ENCODE peak calls at places on chromosomes 4 and X, in eight cellular contexts. One of them, this sample, is unnamed. For H3K9me3, the result is how much of the 10 kb centered on the place peaks cover.

GRCh38 chr4:28883211-28883610 is 1837.0 kb upstream of the PCDH7 start:
- DNase-seq in spleen: no peak
- DNase-seq in CD4-positive, alpha-beta T cell: no peak
- DNase-seq in Karpas-422: no peak
- DNase-seq in thoracic aorta: no peak
- DNase-seq in hepatocyte: no peak
- DNase-seq in uterus: no peak
- DNase-seq in endothelial cell of umbilical vein: no peak
- DNase-seq in this sample: no peak

GRCh38 chrX:16140983-16141382 is 17.6 kb downstream of the GRPR start:
- DNase-seq in spleen: no peak
- DNase-seq in CD4-positive, alpha-beta T cell: no peak
- DNase-seq in Karpas-422: no peak
- DNase-seq in thoracic aorta: no peak
- DNase-seq in hepatocyte: no peak
- DNase-seq in uterus: no peak
- DNase-seq in endothelial cell of umbilical vein: no peak
- DNase-seq in this sample: no peak

GRCh38 chrX:15143050-15143824 is 126.6 kb downstream of the ASB9 start:
- DNase-seq in spleen: peak
- DNase-seq in CD4-positive, alpha-beta T cell: peak
- DNase-seq in Karpas-422: peak
- DNase-seq in thoracic aorta: no peak
- DNase-seq in hepatocyte: peak
- DNase-seq in uterus: peak
- DNase-seq in endothelial cell of umbilical vein: peak
- DNase-seq in this sample: no peak

GRCh38 chr4:102678107-102678506 is 82.7 kb downstream of the MANBA start:
- DNase-seq in spleen: no peak
- DNase-seq in CD4-positive, alpha-beta T cell: no peak
- DNase-seq in Karpas-422: no peak
- DNase-seq in thoracic aorta: no peak
- DNase-seq in hepatocyte: peak
- DNase-seq in uterus: no peak
- DNase-seq in endothelial cell of umbilical vein: no peak
- DNase-seq in this sample: no peak

GRCh38 chr4:138561906-138562305 is 319.8 kb upstream of the SLC7A11 start:
- DNase-seq in spleen: no peak
- DNase-seq in CD4-positive, alpha-beta T cell: no peak
- DNase-seq in Karpas-422: no peak
- DNase-seq in thoracic aorta: no peak
- DNase-seq in hepatocyte: no peak
- DNase-seq in uterus: no peak
- DNase-seq in endothelial cell of umbilical vein: peak
- DNase-seq in this sample: no peak

GRCh38 chr4:1509366-1509765 is 103.1 kb upstream of the NKX1-1 start:
- DNase-seq in spleen: no peak
- DNase-seq in CD4-positive, alpha-beta T cell: no peak
- DNase-seq in Karpas-422: no peak
- DNase-seq in thoracic aorta: no peak
- DNase-seq in hepatocyte: no peak
- DNase-seq in uterus: no peak
- DNase-seq in endothelial cell of umbilical vein: no peak
- DNase-seq in this sample: no peak

GRCh38 chr4:6180841-6181631 is 19.3 kb downstream of the JAKMIP1 start:
- DNase-seq in spleen: no peak
- DNase-seq in CD4-positive, alpha-beta T cell: no peak
- DNase-seq in Karpas-422: no peak
- DNase-seq in thoracic aorta: no peak
- DNase-seq in hepatocyte: no peak
- DNase-seq in uterus: no peak
- DNase-seq in endothelial cell of umbilical vein: no peak
- DNase-seq in this sample: no peak

GRCh38 chr4:138113819-138114415 is 128.2 kb downstream of the SLC7A11 start:
- DNase-seq in spleen: no peak
- DNase-seq in CD4-positive, alpha-beta T cell: no peak
- DNase-seq in Karpas-422: no peak
- DNase-seq in thoracic aorta: no peak
- DNase-seq in hepatocyte: no peak
- DNase-seq in uterus: no peak
- DNase-seq in endothelial cell of umbilical vein: peak
- DNase-seq in this sample: no peak

GRCh38 chr4:10144971-10145370 is 28.4 kb upstream of the WDR1 start:
- DNase-seq in spleen: no peak
- DNase-seq in CD4-positive, alpha-beta T cell: no peak
- DNase-seq in Karpas-422: no peak
- DNase-seq in thoracic aorta: no peak
- DNase-seq in hepatocyte: no peak
- DNase-seq in uterus: no peak
- DNase-seq in endothelial cell of umbilical vein: no peak
- DNase-seq in this sample: no peak

GRCh38 chr4:88177981-88178632 is 19.7 kb upstream of the ABCG2 start:
- DNase-seq in spleen: no peak
- DNase-seq in CD4-positive, alpha-beta T cell: no peak
- DNase-seq in Karpas-422: no peak
- DNase-seq in thoracic aorta: no peak
- DNase-seq in hepatocyte: peak
- DNase-seq in uterus: no peak
- DNase-seq in endothelial cell of umbilical vein: peak
- DNase-seq in this sample: no peak

GRCh38 chr4:105966046-105966445 is 70.8 kb downstream of the NPNT start:
- DNase-seq in spleen: no peak
- DNase-seq in CD4-positive, alpha-beta T cell: no peak
- DNase-seq in Karpas-422: no peak
- DNase-seq in thoracic aorta: no peak
- DNase-seq in hepatocyte: peak
- DNase-seq in uterus: no peak
- DNase-seq in endothelial cell of umbilical vein: peak
- DNase-seq in this sample: no peak

GRCh38 chr4:87038837-87039715 is 104.3 kb downstream of the AFF1 start:
- DNase-seq in spleen: no peak
- DNase-seq in CD4-positive, alpha-beta T cell: no peak
- DNase-seq in Karpas-422: no peak
- DNase-seq in thoracic aorta: peak
- DNase-seq in hepatocyte: peak
- DNase-seq in uterus: peak
- DNase-seq in endothelial cell of umbilical vein: peak
- DNase-seq in this sample: no peak

GRCh38 chrX:120741452-120741851 is 111.6 kb upstream of the C1GALT1C1 start:
- DNase-seq in spleen: no peak
- DNase-seq in CD4-positive, alpha-beta T cell: no peak
- DNase-seq in Karpas-422: no peak
- DNase-seq in thoracic aorta: no peak
- DNase-seq in hepatocyte: no peak
- DNase-seq in uterus: no peak
- DNase-seq in endothelial cell of umbilical vein: no peak
- DNase-seq in this sample: no peak

GRCh38 chr4:174930895-174931294 is 12.7 kb downstream of the ADAM29 start:
- DNase-seq in spleen: no peak
- DNase-seq in CD4-positive, alpha-beta T cell: no peak
- DNase-seq in Karpas-422: no peak
- DNase-seq in thoracic aorta: no peak
- DNase-seq in hepatocyte: no peak
- DNase-seq in uterus: no peak
- DNase-seq in endothelial cell of umbilical vein: no peak
- DNase-seq in this sample: no peak

GRCh38 chr4:47990145-47990544 is 26.3 kb downstream of the CNGA1 start:
- DNase-seq in spleen: no peak
- DNase-seq in CD4-positive, alpha-beta T cell: no peak
- DNase-seq in Karpas-422: no peak
- DNase-seq in thoracic aorta: no peak
- DNase-seq in hepatocyte: no peak
- DNase-seq in uterus: no peak
- DNase-seq in endothelial cell of umbilical vein: no peak
- DNase-seq in this sample: no peak

GRCh38 chr4:95838192-95838591 is 1.7 kb upstream of the PDHA2 start:
- DNase-seq in spleen: no peak
- DNase-seq in CD4-positive, alpha-beta T cell: no peak
- DNase-seq in Karpas-422: no peak
- DNase-seq in thoracic aorta: no peak
- DNase-seq in hepatocyte: no peak
- DNase-seq in uterus: no peak
- DNase-seq in endothelial cell of umbilical vein: no peak
- DNase-seq in this sample: no peak

GRCh38 chr4:100641326-100641725 is 123.5 kb upstream of the EMCN start:
- DNase-seq in spleen: no peak
- DNase-seq in CD4-positive, alpha-beta T cell: no peak
- DNase-seq in Karpas-422: no peak
- DNase-seq in thoracic aorta: no peak
- DNase-seq in hepatocyte: no peak
- DNase-seq in uterus: no peak
- DNase-seq in endothelial cell of umbilical vein: peak
- DNase-seq in this sample: no peak

GRCh38 chr4:19961092-19961491 is 290.6 kb upstream of the SLIT2 start:
- DNase-seq in spleen: no peak
- DNase-seq in CD4-positive, alpha-beta T cell: no peak
- DNase-seq in Karpas-422: no peak
- DNase-seq in thoracic aorta: no peak
- DNase-seq in hepatocyte: no peak
- DNase-seq in uterus: no peak
- DNase-seq in endothelial cell of umbilical vein: no peak
- DNase-seq in this sample: no peak

DNA sequence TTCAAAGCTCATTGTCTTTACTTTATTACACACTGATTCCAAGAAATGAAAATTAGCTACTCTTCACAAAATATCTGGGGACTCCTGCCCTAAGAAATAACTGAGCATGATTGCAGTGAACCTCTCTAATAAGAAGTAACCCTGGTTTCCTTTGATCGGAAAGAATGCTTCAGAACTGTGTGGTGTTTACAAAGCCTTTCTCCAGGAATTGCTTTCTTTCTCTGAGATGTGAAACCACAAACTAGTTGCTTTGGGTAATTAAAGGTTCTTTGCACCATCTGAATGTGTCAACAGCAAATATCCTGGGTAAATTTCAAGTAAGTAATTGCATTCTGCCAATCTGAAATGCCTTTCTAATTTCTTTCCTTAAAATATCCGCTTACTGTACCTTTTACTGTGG is 292.9 kb upstream of the SLIT2 start:
- DNase-seq in spleen: no peak
- DNase-seq in CD4-positive, alpha-beta T cell: no peak
- DNase-seq in Karpas-422: no peak
- DNase-seq in thoracic aorta: no peak
- DNase-seq in hepatocyte: no peak
- DNase-seq in uterus: no peak
- DNase-seq in endothelial cell of umbilical vein: no peak
- DNase-seq in this sample: no peak
- H3K9me3 ChIP-seq in spleen: under half
- H3K9me3 ChIP-seq in CD4-positive, alpha-beta T cell: under half
- H3K9me3 ChIP-seq in Karpas-422: under half
- H3K9me3 ChIP-seq in thoracic aorta: under half
- H3K9me3 ChIP-seq in hepatocyte: under half
- H3K9me3 ChIP-seq in uterus: under half
- H3K9me3 ChIP-seq in endothelial cell of umbilical vein: under half
- H3K9me3 ChIP-seq in this sample: under half

GRCh38 chrX:40434947-40435346 is 145.8 kb upstream of the ATP6AP2 start:
- DNase-seq in spleen: no peak
- DNase-seq in CD4-positive, alpha-beta T cell: no peak
- DNase-seq in Karpas-422: no peak
- DNase-seq in thoracic aorta: no peak
- DNase-seq in hepatocyte: peak
- DNase-seq in uterus: no peak
- DNase-seq in endothelial cell of umbilical vein: no peak
- DNase-seq in this sample: no peak

GRCh38 chrX:40437348-40437747 is 143.4 kb upstream of the ATP6AP2 start:
- DNase-seq in spleen: no peak
- DNase-seq in CD4-positive, alpha-beta T cell: no peak
- DNase-seq in Karpas-422: no peak
- DNase-seq in thoracic aorta: no peak
- DNase-seq in hepatocyte: no peak
- DNase-seq in uterus: no peak
- DNase-seq in endothelial cell of umbilical vein: no peak
- DNase-seq in this sample: no peak

GRCh38 chrX:40434443-40434842 is 146.3 kb upstream of the ATP6AP2 start:
- DNase-seq in spleen: no peak
- DNase-seq in CD4-positive, alpha-beta T cell: no peak
- DNase-seq in Karpas-422: no peak
- DNase-seq in thoracic aorta: no peak
- DNase-seq in hepatocyte: no peak
- DNase-seq in uterus: no peak
- DNase-seq in endothelial cell of umbilical vein: no peak
- DNase-seq in this sample: no peak

GRCh38 chrX:40433160-40433559 is 147.6 kb upstream of the ATP6AP2 start:
- DNase-seq in spleen: no peak
- DNase-seq in CD4-positive, alpha-beta T cell: no peak
- DNase-seq in Karpas-422: no peak
- DNase-seq in thoracic aorta: no peak
- DNase-seq in hepatocyte: peak
- DNase-seq in uterus: no peak
- DNase-seq in endothelial cell of umbilical vein: no peak
- DNase-seq in this sample: no peak
- H3K9me3 ChIP-seq in spleen: under half
- H3K9me3 ChIP-seq in CD4-positive, alpha-beta T cell: under half
- H3K9me3 ChIP-seq in Karpas-422: under half
- H3K9me3 ChIP-seq in thoracic aorta: under half
- H3K9me3 ChIP-seq in hepatocyte: under half
- H3K9me3 ChIP-seq in uterus: under half
- H3K9me3 ChIP-seq in endothelial cell of umbilical vein: under half
- H3K9me3 ChIP-seq in this sample: under half

DNA sequence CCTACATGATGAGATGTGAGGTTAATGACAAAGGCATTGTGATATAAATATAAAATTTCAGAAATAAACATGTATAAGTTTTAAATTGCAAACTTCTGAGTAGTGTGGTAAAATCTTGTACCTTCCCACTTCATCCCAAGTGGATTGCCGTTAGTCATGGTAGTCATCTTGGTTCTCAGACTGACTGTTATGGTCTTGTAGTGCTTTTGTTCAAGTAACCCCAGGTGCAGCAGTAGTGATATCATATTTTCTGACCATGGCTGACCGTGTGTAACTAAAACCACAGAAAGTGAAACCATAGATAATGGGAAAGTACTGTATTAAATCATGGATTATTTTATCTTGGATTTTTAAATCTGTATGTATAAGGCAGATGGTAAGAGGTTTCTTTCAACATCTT is 74.8 kb upstream of the SLIT2 start:
- DNase-seq in spleen: no peak
- DNase-seq in CD4-positive, alpha-beta T cell: no peak
- DNase-seq in Karpas-422: no peak
- DNase-seq in thoracic aorta: no peak
- DNase-seq in hepatocyte: no peak
- DNase-seq in uterus: no peak
- DNase-seq in endothelial cell of umbilical vein: no peak
- DNase-seq in this sample: no peak
- H3K9me3 ChIP-seq in spleen: under half
- H3K9me3 ChIP-seq in CD4-positive, alpha-beta T cell: under half
- H3K9me3 ChIP-seq in Karpas-422: under half
- H3K9me3 ChIP-seq in thoracic aorta: under half
- H3K9me3 ChIP-seq in hepatocyte: under half
- H3K9me3 ChIP-seq in uterus: under half
- H3K9me3 ChIP-seq in endothelial cell of umbilical vein: under half
- H3K9me3 ChIP-seq in this sample: under half

GRCh38 chrX:102723456-102723855 is 2.9 kb downstream of the GPRASP3 start:
- DNase-seq in spleen: no peak
- DNase-seq in CD4-positive, alpha-beta T cell: no peak
- DNase-seq in Karpas-422: no peak
- DNase-seq in thoracic aorta: no peak
- DNase-seq in hepatocyte: no peak
- DNase-seq in uterus: no peak
- DNase-seq in endothelial cell of umbilical vein: no peak
- DNase-seq in this sample: no peak

GRCh38 chrX:102728646-102729045 is 8.1 kb downstream of the GPRASP3 start:
- DNase-seq in spleen: no peak
- DNase-seq in CD4-positive, alpha-beta T cell: no peak
- DNase-seq in Karpas-422: no peak
- DNase-seq in thoracic aorta: no peak
- DNase-seq in hepatocyte: no peak
- DNase-seq in uterus: no peak
- DNase-seq in endothelial cell of umbilical vein: no peak
- DNase-seq in this sample: no peak

GRCh38 chrX:102727761-102728160 is 7.2 kb downstream of the GPRASP3 start:
- DNase-seq in spleen: no peak
- DNase-seq in CD4-positive, alpha-beta T cell: no peak
- DNase-seq in Karpas-422: no peak
- DNase-seq in thoracic aorta: no peak
- DNase-seq in hepatocyte: no peak
- DNase-seq in uterus: no peak
- DNase-seq in endothelial cell of umbilical vein: no peak
- DNase-seq in this sample: no peak
- H3K9me3 ChIP-seq in spleen: under half
- H3K9me3 ChIP-seq in CD4-positive, alpha-beta T cell: under half
- H3K9me3 ChIP-seq in Karpas-422: under half
- H3K9me3 ChIP-seq in thoracic aorta: under half
- H3K9me3 ChIP-seq in hepatocyte: under half
- H3K9me3 ChIP-seq in uterus: under half
- H3K9me3 ChIP-seq in endothelial cell of umbilical vein: under half
- H3K9me3 ChIP-seq in this sample: under half

This sample was measured in esophagus squamous epithelium.